ENCODE peak calls at places on chromosomes 2 and 18, in five cellular contexts. One of them, this sample, is unnamed.

GRCh38 chr2:129118296-129118695 is 799.6 kb upstream of the HS6ST1 start:
- ATAC-seq in HepG2: no peak
- ATAC-seq in upper lobe of left lung: no peak
- ATAC-seq in K562: no peak
- ATAC-seq in GM12878: peak; percentile 95
- ATAC-seq in this sample: no peak

GRCh38 chr2:214019229-214019972 is 391.5 kb upstream of the VWC2L start:
- ATAC-seq in HepG2: no peak
- ATAC-seq in upper lobe of left lung: peak; percentile 93
- ATAC-seq in K562: no peak
- ATAC-seq in GM12878: peak; percentile 45
- ATAC-seq in this sample: peak; percentile 61

GRCh38 chr18:56702946-56703345 is 51.8 kb downstream of the WDR7 start:
- ATAC-seq in HepG2: no peak
- ATAC-seq in upper lobe of left lung: peak; percentile 39
- ATAC-seq in K562: peak; percentile 37
- ATAC-seq in GM12878: peak; percentile 48
- ATAC-seq in this sample: no peak

GRCh38 chr2:239288951-239289481 is 111.8 kb downstream of the HDAC4 start:
- ATAC-seq in HepG2: no peak
- ATAC-seq in upper lobe of left lung: no peak
- ATAC-seq in K562: peak; percentile 75
- ATAC-seq in GM12878: peak; percentile 78
- ATAC-seq in this sample: no peak

GRCh38 chr2:187986392-187987105 is 305.1 kb upstream of the GULP1 start:
- ATAC-seq in HepG2: peak; percentile 50
- ATAC-seq in upper lobe of left lung: no peak
- ATAC-seq in K562: no peak
- ATAC-seq in GM12878: no peak
- ATAC-seq in this sample: no peak

GRCh38 chr2:165601866-165602636 is 132.6 kb downstream of the CSRNP3 start:
- ATAC-seq in HepG2: no peak
- ATAC-seq in upper lobe of left lung: no peak
- ATAC-seq in K562: no peak
- ATAC-seq in GM12878: no peak
- ATAC-seq in this sample: peak; percentile 71

GRCh38 chr2:18741888-18742287 is 152.5 kb upstream of the NT5C1B start:
- ATAC-seq in HepG2: no peak
- ATAC-seq in upper lobe of left lung: no peak
- ATAC-seq in K562: no peak
- ATAC-seq in GM12878: no peak
- ATAC-seq in this sample: peak; percentile 81

GRCh38 chr2:65278450-65279030 is 50.9 kb downstream of the ACTR2 start:
- ATAC-seq in HepG2: peak; percentile 16
- ATAC-seq in upper lobe of left lung: peak; percentile 18
- ATAC-seq in K562: peak; percentile 83
- ATAC-seq in GM12878: no peak
- ATAC-seq in this sample: no peak

GRCh38 chr2:157334797-157335196 is 9.2 kb upstream of the ERMN start:
- ATAC-seq in HepG2: no peak
- ATAC-seq in upper lobe of left lung: no peak
- ATAC-seq in K562: no peak
- ATAC-seq in GM12878: no peak
- ATAC-seq in this sample: no peak

GRCh38 chr2:1793001-1793867 is 48.9 kb upstream of the PXDN start:
- ATAC-seq in HepG2: no peak
- ATAC-seq in upper lobe of left lung: no peak
- ATAC-seq in K562: no peak
- ATAC-seq in GM12878: no peak
- ATAC-seq in this sample: no peak

GRCh38 chr2:205556357-205556756 is 125.9 kb upstream of the NRP2 start:
- ATAC-seq in HepG2: no peak
- ATAC-seq in upper lobe of left lung: no peak
- ATAC-seq in K562: no peak
- ATAC-seq in GM12878: no peak
- ATAC-seq in this sample: no peak

GRCh38 chr2:241603686-241604085 is 33.3 kb downstream of the THAP4 start:
- ATAC-seq in HepG2: no peak
- ATAC-seq in upper lobe of left lung: no peak
- ATAC-seq in K562: no peak
- ATAC-seq in GM12878: no peak
- ATAC-seq in this sample: no peak

GRCh38 chr2:75488157-75488556 is 72.6 kb downstream of the EVA1A start:
- ATAC-seq in HepG2: no peak
- ATAC-seq in upper lobe of left lung: no peak
- ATAC-seq in K562: no peak
- ATAC-seq in GM12878: no peak
- ATAC-seq in this sample: no peak

GRCh38 chr2:43292851-43293743 is 66.7 kb upstream of the ZFP36L2 start:
- ATAC-seq in HepG2: peak; percentile 41
- ATAC-seq in upper lobe of left lung: no peak
- ATAC-seq in K562: peak; percentile 7
- ATAC-seq in GM12878: no peak
- ATAC-seq in this sample: no peak

GRCh38 chr2:230874456-230874855 is 9.7 kb downstream of the ITM2C start:
- ATAC-seq in HepG2: no peak
- ATAC-seq in upper lobe of left lung: no peak
- ATAC-seq in K562: no peak
- ATAC-seq in GM12878: no peak
- ATAC-seq in this sample: no peak

GRCh38 chr2:11285499-11285898 is 58.9 kb downstream of the ROCK2 start:
- ATAC-seq in HepG2: no peak
- ATAC-seq in upper lobe of left lung: no peak
- ATAC-seq in K562: no peak
- ATAC-seq in GM12878: no peak
- ATAC-seq in this sample: no peak

GRCh38 chr2:194750926-194751325 is 906.1 kb upstream of the SLC39A10 start:
- ATAC-seq in HepG2: no peak
- ATAC-seq in upper lobe of left lung: no peak
- ATAC-seq in K562: no peak
- ATAC-seq in GM12878: no peak
- ATAC-seq in this sample: no peak

GRCh38 chr2:169363027-169363569 is 764 bp upstream of the LRP2 start:
- ATAC-seq in HepG2: no peak
- ATAC-seq in upper lobe of left lung: no peak
- ATAC-seq in K562: no peak
- ATAC-seq in GM12878: no peak
- ATAC-seq in this sample: no peak

GRCh38 chr2:195543063-195543462 is 114.0 kb upstream of the SLC39A10 start:
- ATAC-seq in HepG2: no peak
- ATAC-seq in upper lobe of left lung: no peak
- ATAC-seq in K562: peak; percentile 58
- ATAC-seq in GM12878: peak; percentile 32
- ATAC-seq in this sample: no peak

GRCh38 chr2:99670768-99671734 is 181.2 kb upstream of the REV1 start:
- ATAC-seq in HepG2: no peak
- ATAC-seq in upper lobe of left lung: peak; percentile 46
- ATAC-seq in K562: no peak
- ATAC-seq in GM12878: no peak
- ATAC-seq in this sample: no peak

GRCh38 chr2:26075173-26075572 is 41.3 kb downstream of the RAB10 start:
- ATAC-seq in HepG2: no peak
- ATAC-seq in upper lobe of left lung: no peak
- ATAC-seq in K562: peak; percentile 36
- ATAC-seq in GM12878: no peak
- ATAC-seq in this sample: no peak

GRCh38 chr2:104378853-104379374 is 475.0 kb upstream of the POU3F3 start:
- ATAC-seq in HepG2: peak; percentile 79
- ATAC-seq in upper lobe of left lung: peak; percentile 78
- ATAC-seq in K562: peak; percentile 83
- ATAC-seq in GM12878: peak; percentile 67
- ATAC-seq in this sample: no peak

GRCh38 chr2:136116813-136117390 is 1.0 kb downstream of the CXCR4 start:
- ATAC-seq in HepG2: peak; percentile 28
- ATAC-seq in upper lobe of left lung: peak; percentile 46
- ATAC-seq in K562: no peak
- ATAC-seq in GM12878: peak; percentile 53
- ATAC-seq in this sample: no peak

GRCh38 chr2:41241325-41242000 is 789.6 kb upstream of the SLC8A1 start:
- ATAC-seq in HepG2: no peak
- ATAC-seq in upper lobe of left lung: peak; percentile 34
- ATAC-seq in K562: no peak
- ATAC-seq in GM12878: peak; percentile 38
- ATAC-seq in this sample: no peak

GRCh38 chr2:100833330-100833729 is 13.4 kb downstream of the NPAS2 start:
- ATAC-seq in HepG2: no peak
- ATAC-seq in upper lobe of left lung: peak; percentile 56
- ATAC-seq in K562: no peak
- ATAC-seq in GM12878: no peak
- ATAC-seq in this sample: no peak

GRCh38 chr2:226756131-226756530 is 43.5 kb downstream of the IRS1 start:
- ATAC-seq in HepG2: no peak
- ATAC-seq in upper lobe of left lung: no peak
- ATAC-seq in K562: no peak
- ATAC-seq in GM12878: no peak
- ATAC-seq in this sample: no peak

GRCh38 chr2:217394510-217395351 is 534.9 kb upstream of the TNP1 start:
- ATAC-seq in HepG2: no peak
- ATAC-seq in upper lobe of left lung: no peak
- ATAC-seq in K562: no peak
- ATAC-seq in GM12878: no peak
- ATAC-seq in this sample: peak; percentile 16

GRCh38 chr2:69138793-69139510 is 126.0 kb downstream of the ANTXR1 start:
- ATAC-seq in HepG2: no peak
- ATAC-seq in upper lobe of left lung: peak; percentile 88
- ATAC-seq in K562: no peak
- ATAC-seq in GM12878: no peak
- ATAC-seq in this sample: peak; percentile 77

GRCh38 chr18:14922031-14922430 is 174.1 kb downstream of the ANKRD30B start:
- ATAC-seq in HepG2: no peak
- ATAC-seq in upper lobe of left lung: no peak
- ATAC-seq in K562: no peak
- ATAC-seq in GM12878: no peak
- ATAC-seq in this sample: no peak

GRCh38 chr2:59881214-59881613 is 672.2 kb downstream of the BCL11A start:
- ATAC-seq in HepG2: no peak
- ATAC-seq in upper lobe of left lung: no peak
- ATAC-seq in K562: no peak
- ATAC-seq in GM12878: no peak
- ATAC-seq in this sample: no peak

GRCh38 chr18:70249118-70249517 is 39.7 kb upstream of the SOCS6 start:
- ATAC-seq in HepG2: no peak
- ATAC-seq in upper lobe of left lung: no peak
- ATAC-seq in K562: no peak
- ATAC-seq in GM12878: no peak
- ATAC-seq in this sample: no peak

GRCh38 chr18:70245941-70246537 is 40.6 kb upstream of the RTTN start:
- ATAC-seq in HepG2: no peak
- ATAC-seq in upper lobe of left lung: no peak
- ATAC-seq in K562: no peak
- ATAC-seq in GM12878: no peak
- ATAC-seq in this sample: no peak

GRCh38 chr18:70243545-70243944 is 38.1 kb upstream of the RTTN start:
- ATAC-seq in HepG2: no peak
- ATAC-seq in upper lobe of left lung: no peak
- ATAC-seq in K562: no peak
- ATAC-seq in GM12878: no peak
- ATAC-seq in this sample: no peak

GRCh38 chr18:70243131-70243530 is 37.6 kb upstream of the RTTN start:
- ATAC-seq in HepG2: no peak
- ATAC-seq in upper lobe of left lung: no peak
- ATAC-seq in K562: no peak
- ATAC-seq in GM12878: no peak
- ATAC-seq in this sample: no peak
- TF ChIP-seq EP300 in HepG2: no peak
- TF ChIP-seq EP300 in upper lobe of left lung: peak; percentile 57
- TF ChIP-seq EP300 in K562: no peak
- TF ChIP-seq EP300 in GM12878: no peak
- TF ChIP-seq EP300 in this sample: no peak

DNA sequence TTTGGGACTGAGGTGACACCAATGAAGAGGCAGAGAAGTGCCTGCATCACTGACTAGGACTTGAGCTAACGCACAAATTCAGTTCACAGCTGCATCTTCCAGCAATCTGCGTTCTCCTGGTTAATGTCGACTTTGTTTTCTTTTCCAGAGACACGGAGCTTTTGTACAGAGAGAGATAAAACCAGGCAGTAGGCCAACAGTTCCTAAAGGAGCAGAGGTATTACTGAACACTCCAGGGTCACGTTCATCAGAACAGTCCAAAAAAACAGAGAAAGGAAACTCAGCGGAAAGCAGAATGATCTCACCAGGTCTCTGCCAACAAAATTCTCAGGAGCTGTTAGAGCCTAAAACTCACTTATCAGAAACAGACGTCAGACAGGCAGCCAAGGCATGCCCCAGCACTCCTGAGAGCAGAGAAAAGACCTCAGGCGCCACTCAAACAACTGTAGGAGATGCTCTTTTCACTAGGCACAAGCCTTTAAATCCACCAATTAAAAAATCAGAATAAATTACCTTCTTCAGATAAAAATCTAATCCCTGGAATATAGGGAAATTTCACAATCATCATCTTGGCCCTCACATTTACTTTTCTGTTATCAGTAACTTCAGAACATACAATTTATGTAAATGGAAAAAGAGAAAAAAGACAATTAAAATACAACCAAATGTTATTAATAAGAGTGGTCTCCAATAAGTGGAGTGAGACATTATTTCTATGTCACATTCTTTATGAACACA is 95.9 kb upstream of the SPTBN1 start:
- ATAC-seq in HepG2: peak; percentile 67
- ATAC-seq in upper lobe of left lung: peak; percentile 86
- ATAC-seq in K562: no peak
- ATAC-seq in GM12878: no peak
- ATAC-seq in this sample: peak; percentile 86
- TF ChIP-seq POLR2AphosphoS5 in HepG2: no peak
- TF ChIP-seq POLR2AphosphoS5 in upper lobe of left lung: peak; percentile 44
- TF ChIP-seq POLR2AphosphoS5 in K562: no peak
- TF ChIP-seq POLR2AphosphoS5 in GM12878: no peak
- TF ChIP-seq POLR2AphosphoS5 in this sample: peak; percentile 65

GRCh38 chr2:95021015-95021399 is 4.5 kb upstream of the MAL start:
- ATAC-seq in HepG2: no peak
- ATAC-seq in upper lobe of left lung: no peak
- ATAC-seq in K562: no peak
- ATAC-seq in GM12878: no peak
- ATAC-seq in this sample: no peak
- TF ChIP-seq EP300 in HepG2: no peak
- TF ChIP-seq EP300 in upper lobe of left lung: no peak
- TF ChIP-seq EP300 in K562: no peak
- TF ChIP-seq EP300 in GM12878: no peak
- TF ChIP-seq EP300 in this sample: no peak

GRCh38 chr2:45643095-45643494 is 8.4 kb upstream of the PRKCE start:
- ATAC-seq in HepG2: peak; percentile 55
- ATAC-seq in upper lobe of left lung: peak; percentile 19
- ATAC-seq in K562: peak; percentile 24
- ATAC-seq in GM12878: peak; percentile 23
- ATAC-seq in this sample: peak; percentile 5

GRCh38 chr2:45640575-45640974 is 10.9 kb upstream of the PRKCE start:
- ATAC-seq in HepG2: no peak
- ATAC-seq in upper lobe of left lung: no peak
- ATAC-seq in K562: no peak
- ATAC-seq in GM12878: no peak
- ATAC-seq in this sample: no peak

GRCh38 chr2:45647346-45647745 is 4.1 kb upstream of the PRKCE start:
- ATAC-seq in HepG2: no peak
- ATAC-seq in upper lobe of left lung: no peak
- ATAC-seq in K562: no peak
- ATAC-seq in GM12878: no peak
- ATAC-seq in this sample: no peak

GRCh38 chr2:45646289-45646688 is 5.2 kb upstream of the PRKCE start:
- ATAC-seq in HepG2: no peak
- ATAC-seq in upper lobe of left lung: no peak
- ATAC-seq in K562: no peak
- ATAC-seq in GM12878: no peak
- ATAC-seq in this sample: no peak

GRCh38 chr2:45643543-45644542 is 7.6 kb upstream of the PRKCE start:
- ATAC-seq in HepG2: peak; percentile 98
- ATAC-seq in upper lobe of left lung: peak; percentile 98
- ATAC-seq in K562: peak; percentile 100
- ATAC-seq in GM12878: peak; percentile 99
- ATAC-seq in this sample: peak; percentile 93
- TF ChIP-seq POLR2AphosphoS5 in HepG2: no peak
- TF ChIP-seq POLR2AphosphoS5 in upper lobe of left lung: no peak
- TF ChIP-seq POLR2AphosphoS5 in K562: no peak
- TF ChIP-seq POLR2AphosphoS5 in GM12878: no peak
- TF ChIP-seq POLR2AphosphoS5 in this sample: peak; percentile 18